ENCODE peak calls at places on chromosomes 5 and 9, in four cellular contexts. Z, I, E and V are unnamed samples.

GRCh38 chr9:138022121-138022741 is 144.6 kb downstream of the CACNA1B start:
- DNase-seq in I (no peak), Z (no peak), E (peak), V (peak)

GRCh38 chr5:135651156-135651555 is 72.4 kb upstream of the CXCL14 start:
- DNase-seq in Z (peak), I (no peak), E (no peak), V (no peak)

GRCh38 chr5:12526113-12526512 is 621.9 kb upstream of the CTNND2 start:
- DNase-seq in E (no peak), Z (no peak), I (no peak), V (no peak)

GRCh38 chr9:91562412-91562811 is 138.8 kb upstream of the NFIL3 start:
- DNase-seq in I (no peak), Z (peak), E (peak), V (no peak)

GRCh38 chr5:55427157-55427556 is 107.6 kb downstream of the PLPP1 start:
- DNase-seq in Z (peak), E (peak), I (no peak), V (no peak)

GRCh38 chr9:134329886-134330285 is 3.6 kb downstream of the RXRA start:
- DNase-seq in I (no peak), Z (no peak), E (no peak), V (no peak)

GRCh38 chr9:19925674-19926503 is 137.1 kb upstream of the SLC24A2 start:
- DNase-seq in Z (peak), E (peak), I (peak), V (peak)

GRCh38 chr9:38089387-38090165 is 20.5 kb upstream of the SHB start:
- DNase-seq in I (no peak), E (no peak), Z (no peak), V (no peak)

GRCh38 chr5:68467791-68468190 is 252.2 kb downstream of the PIK3R1 start:
- DNase-seq in Z (no peak), I (no peak), E (no peak), V (no peak)

GRCh38 chr9:79912641-79913040 is 340.9 kb downstream of the TLE4 start:
- DNase-seq in I (no peak), Z (no peak), E (peak), V (no peak)

GRCh38 chr9:121261107-121261460 is 6.9 kb upstream of the GSN start:
- DNase-seq in I (no peak), E (no peak), Z (no peak), V (no peak)

GRCh38 chr5:175706499-175706898 is 48.6 kb downstream of the HRH2 start:
- DNase-seq in Z (no peak), E (no peak), I (no peak), V (no peak)

GRCh38 chr5:168753691-168754254 is 174.6 kb upstream of the PANK3 start:
- DNase-seq in Z (no peak), E (no peak), I (no peak), V (no peak)

GRCh38 chr5:142717582-142718215 is 31.8 kb upstream of the FGF1 start:
- DNase-seq in I (no peak), E (peak), Z (peak), V (no peak)

GRCh38 chr9:114680266-114681011 is 1.6 kb downstream of the TEX48 start:
- DNase-seq in E (no peak), Z (no peak), I (no peak), V (no peak)

GRCh38 chr9:135136481-135136880 is 49.0 kb downstream of the OLFM1 start:
- DNase-seq in E (no peak), Z (no peak), I (no peak), V (no peak)

GRCh38 chr5:123450641-123451421 is 27.6 kb upstream of the CEP120 start:
- DNase-seq in I (no peak), Z (no peak), E (peak), V (no peak)

GRCh38 chr5:126454081-126454480 is 30.9 kb downstream of the GRAMD2B start:
- DNase-seq in E (peak), I (peak), Z (no peak), V (no peak)

GRCh38 chr5:36723921-36724320 is 117.5 kb downstream of the SLC1A3 start:
- DNase-seq in Z (no peak), E (peak), I (no peak), V (no peak)

GRCh38 chr5:22852807-22853670 is at the start of gene CDH12:
- DNase-seq in I (no peak), E (peak), Z (no peak), V (no peak)

GRCh38 chr5:138504799-138505198 is 38.2 kb downstream of the ETF1 start:
- DNase-seq in I (no peak), E (no peak), Z (no peak), V (no peak)

GRCh38 chr9:74719306-74719705 is 168.4 kb downstream of the TRPM6 start:
- DNase-seq in Z (no peak), I (no peak), E (no peak), V (no peak)

GRCh38 chr5:127092690-127093089 is 19.4 kb upstream of the C5orf63 start:
- DNase-seq in I (no peak), Z (peak), E (peak), V (no peak)

GRCh38 chr9:134466869-134467616 is 140.8 kb downstream of the RXRA start:
- DNase-seq in Z (no peak), I (no peak), E (no peak), V (no peak)

GRCh38 chr5:142316681-142317080 is 8.1 kb downstream of the SPRY4 start:
- DNase-seq in E (peak), Z (no peak), I (no peak), V (no peak)

GRCh38 chr5:168830833-168831232 is 251.7 kb upstream of the PANK3 start:
- DNase-seq in E (no peak), Z (no peak), I (no peak), V (no peak)

GRCh38 chr5:180126716-180127681 is 55.4 kb upstream of the RNF130 start:
- DNase-seq in Z (no peak), I (no peak), E (peak), V (no peak)

GRCh38 chr5:106174903-106175302 is 1495.8 kb downstream of the EFNA5 start:
- DNase-seq in E (peak), I (no peak), Z (no peak), V (no peak)

GRCh38 chr9:136052991-136053756 is 41.9 kb downstream of the NACC2 start:
- DNase-seq in Z (no peak), E (no peak), I (no peak), V (peak)

GRCh38 chr5:139524932-139525585 is 36.1 kb upstream of the UBE2D2 start:
- DNase-seq in Z (no peak), E (no peak), I (no peak), V (no peak)
- H3K4me3 ChIP-seq in Z (no peak), E (no peak), I (no peak), V (no peak)

DNA sequence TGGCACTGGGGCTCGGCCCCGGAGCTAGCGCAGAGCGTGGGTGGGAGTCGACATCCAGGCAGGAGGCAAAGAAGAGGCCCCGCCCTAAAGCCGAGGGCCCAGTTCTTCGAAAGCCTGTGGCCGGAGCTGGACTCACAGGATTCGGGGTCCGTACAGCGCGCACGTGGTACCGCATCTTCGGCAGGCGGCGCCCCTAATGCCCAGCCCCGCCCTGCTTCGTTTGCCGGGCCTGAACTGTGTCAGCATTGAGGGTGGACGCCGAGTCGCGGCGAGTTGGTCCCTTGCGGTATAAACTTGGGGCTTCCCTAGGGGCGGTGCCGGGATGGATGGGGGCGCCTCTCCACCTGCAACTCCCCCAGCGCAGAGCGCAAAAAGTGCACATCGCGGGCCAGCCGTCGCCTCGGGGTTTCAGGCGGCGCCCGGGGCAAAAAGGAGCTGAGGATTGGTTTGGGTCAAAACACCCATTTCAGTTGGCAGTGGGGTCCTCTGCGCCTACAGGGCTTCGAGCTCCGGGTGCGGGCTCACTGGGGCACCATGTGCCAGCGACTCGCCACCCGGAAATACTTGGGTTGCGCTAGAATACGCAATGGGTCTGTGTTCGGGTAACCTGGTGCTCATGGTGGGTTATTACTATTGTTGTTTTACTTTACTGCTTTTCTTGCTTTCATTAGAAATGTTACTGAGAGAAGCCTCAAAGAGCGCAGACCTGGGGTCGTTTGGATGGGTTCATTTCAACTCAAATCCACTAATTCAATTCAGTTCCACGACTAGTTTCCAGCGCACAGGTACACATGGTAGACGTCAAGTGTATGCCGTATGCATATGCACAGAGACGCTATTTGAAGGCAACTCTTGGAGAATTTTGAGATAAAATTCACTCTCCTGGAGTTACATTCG is 3.9 kb upstream of the PAX5 start:
- DNase-seq in I (no peak), Z (no peak), E (no peak), V (no peak)
- H3K4me3 ChIP-seq in I (peak), Z (no peak), E (no peak), V (peak)

GRCh38 chr5:43038523-43038989 is 1.6 kb downstream of the ANXA2R start:
- DNase-seq in Z (peak), E (peak), I (no peak), V (no peak)

GRCh38 chr5:43039115-43039467 is 1.0 kb downstream of the ANXA2R start:
- DNase-seq in E (no peak), I (no peak), Z (no peak), V (no peak)

GRCh38 chr5:43036409-43036808 is 3.7 kb downstream of the ANXA2R start:
- DNase-seq in I (no peak), Z (no peak), E (no peak), V (no peak)

GRCh38 chr5:43037929-43038510 is 2.1 kb downstream of the ANXA2R start:
- DNase-seq in E (peak), Z (peak), I (no peak), V (no peak)

DNA sequence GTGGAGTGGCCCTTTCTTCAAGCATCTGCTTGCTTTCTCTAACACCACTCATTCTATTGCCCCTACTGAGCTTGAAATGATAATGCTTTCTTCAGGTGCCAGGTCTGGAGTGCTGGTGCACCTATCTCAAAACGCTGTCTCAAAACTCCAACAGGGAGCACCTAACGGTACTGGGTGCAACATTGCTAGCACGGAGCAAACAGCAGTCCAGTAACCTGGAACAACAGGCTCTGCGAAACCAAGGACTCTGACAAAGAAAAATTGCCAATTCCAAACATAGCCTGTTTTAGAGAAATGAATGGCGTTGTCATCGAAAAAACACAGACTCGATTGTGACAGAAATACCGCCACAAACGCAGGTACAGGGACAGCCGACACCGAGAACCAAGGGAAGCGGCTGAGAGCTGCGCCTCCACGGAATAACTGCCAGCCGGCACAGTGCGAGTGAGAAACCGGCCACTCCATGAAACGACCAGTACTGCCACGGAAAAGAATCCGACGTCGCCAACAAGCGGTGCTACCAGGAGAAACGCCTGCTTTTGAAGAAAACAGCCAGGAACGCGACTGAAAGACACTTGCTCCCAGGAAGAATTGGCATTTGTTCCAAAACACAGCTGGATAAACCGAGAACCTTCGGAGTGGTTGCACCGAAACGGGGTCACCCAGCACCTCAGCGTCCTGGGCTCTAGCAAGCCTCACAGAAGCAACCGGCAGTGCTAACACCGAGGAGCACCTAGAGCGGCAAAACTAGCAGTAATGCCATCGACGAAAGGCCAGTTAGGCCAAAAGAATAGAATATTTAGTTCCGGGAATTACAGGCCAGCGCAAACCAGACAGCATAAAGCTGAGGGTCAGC is 3.0 kb downstream of the ANXA2R start:
- DNase-seq in E (peak), I (no peak), Z (peak), V (no peak)
- H3K4me3 ChIP-seq in E (peak), I (peak), Z (peak), V (no peak)

GRCh38 chr5:116779846-116780245 is 205.2 kb upstream of the SEMA6A start:
- DNase-seq in I (no peak), E (no peak), Z (no peak), V (no peak)

GRCh38 chr5:116773926-116774325 is 199.3 kb upstream of the SEMA6A start:
- DNase-seq in I (no peak), E (no peak), Z (no peak), V (peak)

GRCh38 chr5:116778611-116779010 is 204.0 kb upstream of the SEMA6A start:
- DNase-seq in I (no peak), E (no peak), Z (no peak), V (no peak)

GRCh38 chr5:116772152-116772501 is 197.5 kb upstream of the SEMA6A start:
- DNase-seq in Z (no peak), E (no peak), I (no peak), V (no peak)

GRCh38 chr5:116778015-116778414 is 203.4 kb upstream of the SEMA6A start:
- DNase-seq in E (peak), Z (no peak), I (no peak), V (peak)
- H3K4me3 ChIP-seq in E (no peak), Z (no peak), I (no peak), V (no peak)

GRCh38 chr5:17436345-17436744 is 61.7 kb upstream of the TAF11L2 start:
- DNase-seq in I (no peak), E (peak), Z (no peak), V (no peak)
- H3K4me3 ChIP-seq in I (no peak), E (peak), Z (peak), V (no peak)

DNA sequence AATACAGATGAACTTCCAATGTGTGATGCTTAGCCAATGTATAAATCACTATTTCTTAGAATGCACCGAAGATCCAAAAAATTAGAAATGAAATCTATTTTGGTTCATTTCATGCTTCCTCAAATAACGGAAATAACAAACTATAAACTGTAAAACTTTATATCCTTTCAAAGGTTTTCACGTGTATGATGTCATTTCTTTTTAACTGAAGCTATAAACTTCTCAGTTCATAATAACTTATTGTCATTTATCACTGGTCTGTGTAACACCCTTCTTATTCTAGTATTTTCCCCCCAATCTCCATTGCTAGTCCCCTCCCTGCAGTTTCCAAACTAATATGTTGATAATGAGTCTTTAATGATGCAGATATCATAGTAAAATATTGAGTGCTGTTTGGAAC is 36.4 kb downstream of the DMRT2 start:
- DNase-seq in Z (no peak), E (no peak), I (no peak), V (no peak)
- H3K4me3 ChIP-seq in Z (no peak), E (no peak), I (no peak), V (no peak)